ENCODE peak calls at places on chromosomes 7 and 10, in nine cellular contexts. One of them, this sample, is unnamed.

GRCh38 chr7:2209961-2210323 is 22.8 kb downstream of the MAD1L1 start:
- DNase-seq in non-pigmented ciliary epithelial cell: no peak
- DNase-seq in T1000: no peak
- DNase-seq in brain microvascular endothelial cell: no peak
- DNase-seq in thoracic aorta: no peak
- DNase-seq in activated T-helper 1 cell treated with anti-CD3 and anti-CD28 coated beads, Interleukin-2, amount 50 U/mL, for 16 hours: no peak
- DNase-seq in right cardiac atrium: no peak
- DNase-seq in mesendoderm: no peak
- DNase-seq in HCEC 1CT: no peak
- DNase-seq in this sample: no peak

GRCh38 chr10:92047215-92047614 is 123.6 kb downstream of the BTAF1 start:
- DNase-seq in brain microvascular endothelial cell: no peak
- DNase-seq in mesendoderm: no peak
- DNase-seq in HCEC 1CT: no peak
- DNase-seq in right cardiac atrium: no peak
- DNase-seq in T1000: no peak
- DNase-seq in non-pigmented ciliary epithelial cell: no peak
- DNase-seq in thoracic aorta: no peak
- DNase-seq in activated T-helper 1 cell treated with anti-CD3 and anti-CD28 coated beads, Interleukin-2, amount 50 U/mL, for 16 hours: no peak
- DNase-seq in this sample: no peak

GRCh38 chr10:132166216-132166950 is 20.4 kb upstream of the DPYSL4 start:
- DNase-seq in brain microvascular endothelial cell: no peak
- DNase-seq in non-pigmented ciliary epithelial cell: no peak
- DNase-seq in HCEC 1CT: no peak
- DNase-seq in activated T-helper 1 cell treated with anti-CD3 and anti-CD28 coated beads, Interleukin-2, amount 50 U/mL, for 16 hours: no peak
- DNase-seq in T1000: no peak
- DNase-seq in mesendoderm: no peak
- DNase-seq in thoracic aorta: no peak
- DNase-seq in right cardiac atrium: no peak
- DNase-seq in this sample: no peak

GRCh38 chr10:20890491-20891337 is 6.4 kb downstream of the NEBL start:
- DNase-seq in brain microvascular endothelial cell: peak; percentile 71
- DNase-seq in right cardiac atrium: no peak
- DNase-seq in activated T-helper 1 cell treated with anti-CD3 and anti-CD28 coated beads, Interleukin-2, amount 50 U/mL, for 16 hours: no peak
- DNase-seq in T1000: no peak
- DNase-seq in HCEC 1CT: no peak
- DNase-seq in thoracic aorta: no peak
- DNase-seq in mesendoderm: peak; percentile 86
- DNase-seq in non-pigmented ciliary epithelial cell: no peak
- DNase-seq in this sample: no peak

GRCh38 chr10:43106256-43107091 is 29.6 kb downstream of the RET start:
- DNase-seq in mesendoderm: no peak
- DNase-seq in thoracic aorta: no peak
- DNase-seq in right cardiac atrium: no peak
- DNase-seq in activated T-helper 1 cell treated with anti-CD3 and anti-CD28 coated beads, Interleukin-2, amount 50 U/mL, for 16 hours: no peak
- DNase-seq in HCEC 1CT: no peak
- DNase-seq in non-pigmented ciliary epithelial cell: no peak
- DNase-seq in brain microvascular endothelial cell: no peak
- DNase-seq in T1000: no peak
- DNase-seq in this sample: no peak

GRCh38 chr7:6375346-6376101 is 72.2 kb downstream of the DAGLB start:
- DNase-seq in brain microvascular endothelial cell: no peak
- DNase-seq in activated T-helper 1 cell treated with anti-CD3 and anti-CD28 coated beads, Interleukin-2, amount 50 U/mL, for 16 hours: no peak
- DNase-seq in HCEC 1CT: no peak
- DNase-seq in non-pigmented ciliary epithelial cell: no peak
- DNase-seq in right cardiac atrium: no peak
- DNase-seq in mesendoderm: no peak
- DNase-seq in T1000: no peak
- DNase-seq in thoracic aorta: no peak
- DNase-seq in this sample: no peak

GRCh38 chr7:54932818-54933543 is 85.8 kb upstream of the EGFR start:
- DNase-seq in non-pigmented ciliary epithelial cell: peak; percentile 22
- DNase-seq in mesendoderm: peak; percentile 73
- DNase-seq in activated T-helper 1 cell treated with anti-CD3 and anti-CD28 coated beads, Interleukin-2, amount 50 U/mL, for 16 hours: no peak
- DNase-seq in T1000: peak; percentile 61
- DNase-seq in HCEC 1CT: peak; percentile 60
- DNase-seq in right cardiac atrium: peak; percentile 74
- DNase-seq in brain microvascular endothelial cell: peak; percentile 57
- DNase-seq in thoracic aorta: peak; percentile 21
- DNase-seq in this sample: peak; percentile 91

GRCh38 chr7:17622443-17622842 is 317.9 kb downstream of the SNX13 start:
- DNase-seq in mesendoderm: no peak
- DNase-seq in right cardiac atrium: no peak
- DNase-seq in HCEC 1CT: no peak
- DNase-seq in non-pigmented ciliary epithelial cell: no peak
- DNase-seq in activated T-helper 1 cell treated with anti-CD3 and anti-CD28 coated beads, Interleukin-2, amount 50 U/mL, for 16 hours: no peak
- DNase-seq in brain microvascular endothelial cell: no peak
- DNase-seq in thoracic aorta: no peak
- DNase-seq in T1000: no peak
- DNase-seq in this sample: no peak

GRCh38 chr10:91540714-91541113 is 92.2 kb downstream of the PPP1R3C start:
- DNase-seq in right cardiac atrium: no peak
- DNase-seq in mesendoderm: no peak
- DNase-seq in activated T-helper 1 cell treated with anti-CD3 and anti-CD28 coated beads, Interleukin-2, amount 50 U/mL, for 16 hours: no peak
- DNase-seq in thoracic aorta: no peak
- DNase-seq in HCEC 1CT: peak; percentile 61
- DNase-seq in non-pigmented ciliary epithelial cell: no peak
- DNase-seq in T1000: peak; percentile 37
- DNase-seq in brain microvascular endothelial cell: no peak
- DNase-seq in this sample: no peak

GRCh38 chr7:151520419-151521229 is 929 bp upstream of the RHEB start:
- DNase-seq in mesendoderm: no peak
- DNase-seq in thoracic aorta: peak; percentile 22
- DNase-seq in brain microvascular endothelial cell: no peak
- DNase-seq in right cardiac atrium: peak; percentile 64
- DNase-seq in activated T-helper 1 cell treated with anti-CD3 and anti-CD28 coated beads, Interleukin-2, amount 50 U/mL, for 16 hours: peak; percentile 21
- DNase-seq in HCEC 1CT: no peak
- DNase-seq in T1000: peak; percentile 23
- DNase-seq in non-pigmented ciliary epithelial cell: no peak
- DNase-seq in this sample: peak; percentile 42

GRCh38 chr10:84329094-84329611 is 764 bp downstream of the CCSER2 start:
- DNase-seq in HCEC 1CT: peak; percentile 35
- DNase-seq in right cardiac atrium: peak; percentile 20
- DNase-seq in mesendoderm: peak; percentile 68
- DNase-seq in activated T-helper 1 cell treated with anti-CD3 and anti-CD28 coated beads, Interleukin-2, amount 50 U/mL, for 16 hours: peak; percentile 59
- DNase-seq in non-pigmented ciliary epithelial cell: no peak
- DNase-seq in thoracic aorta: no peak
- DNase-seq in T1000: no peak
- DNase-seq in brain microvascular endothelial cell: peak; percentile 62
- DNase-seq in this sample: peak; percentile 22

GRCh38 chr10:89252225-89252585 is 630 bp upstream of the LIPA start:
- DNase-seq in right cardiac atrium: no peak
- DNase-seq in HCEC 1CT: no peak
- DNase-seq in non-pigmented ciliary epithelial cell: no peak
- DNase-seq in thoracic aorta: no peak
- DNase-seq in mesendoderm: no peak
- DNase-seq in brain microvascular endothelial cell: no peak
- DNase-seq in T1000: no peak
- DNase-seq in activated T-helper 1 cell treated with anti-CD3 and anti-CD28 coated beads, Interleukin-2, amount 50 U/mL, for 16 hours: no peak
- DNase-seq in this sample: no peak

GRCh38 chr7:15326044-15326644 is 235.7 kb downstream of the AGMO start:
- DNase-seq in brain microvascular endothelial cell: peak; percentile 9
- DNase-seq in HCEC 1CT: peak; percentile 56
- DNase-seq in mesendoderm: peak; percentile 35
- DNase-seq in T1000: no peak
- DNase-seq in activated T-helper 1 cell treated with anti-CD3 and anti-CD28 coated beads, Interleukin-2, amount 50 U/mL, for 16 hours: no peak
- DNase-seq in right cardiac atrium: no peak
- DNase-seq in thoracic aorta: no peak
- DNase-seq in non-pigmented ciliary epithelial cell: peak; percentile 18
- DNase-seq in this sample: peak; percentile 63

GRCh38 chr10:8054243-8054497 is 318 bp upstream of the GATA3 start:
- DNase-seq in HCEC 1CT: no peak
- DNase-seq in brain microvascular endothelial cell: no peak
- DNase-seq in mesendoderm: no peak
- DNase-seq in non-pigmented ciliary epithelial cell: no peak
- DNase-seq in activated T-helper 1 cell treated with anti-CD3 and anti-CD28 coated beads, Interleukin-2, amount 50 U/mL, for 16 hours: no peak
- DNase-seq in right cardiac atrium: peak; percentile 42
- DNase-seq in T1000: no peak
- DNase-seq in thoracic aorta: no peak
- DNase-seq in this sample: no peak

GRCh38 chr7:768881-769504 is 41.9 kb upstream of the PRKAR1B start:
- DNase-seq in HCEC 1CT: no peak
- DNase-seq in activated T-helper 1 cell treated with anti-CD3 and anti-CD28 coated beads, Interleukin-2, amount 50 U/mL, for 16 hours: no peak
- DNase-seq in mesendoderm: peak; percentile 31
- DNase-seq in non-pigmented ciliary epithelial cell: no peak
- DNase-seq in T1000: no peak
- DNase-seq in brain microvascular endothelial cell: peak; percentile 19
- DNase-seq in right cardiac atrium: peak; percentile 74
- DNase-seq in thoracic aorta: no peak
- DNase-seq in this sample: no peak

GRCh38 chr7:32290015-32290414 is 200.2 kb downstream of the LSM5 start:
- DNase-seq in HCEC 1CT: no peak
- DNase-seq in thoracic aorta: no peak
- DNase-seq in right cardiac atrium: peak; percentile 49
- DNase-seq in brain microvascular endothelial cell: no peak
- DNase-seq in T1000: no peak
- DNase-seq in mesendoderm: no peak
- DNase-seq in activated T-helper 1 cell treated with anti-CD3 and anti-CD28 coated beads, Interleukin-2, amount 50 U/mL, for 16 hours: no peak
- DNase-seq in non-pigmented ciliary epithelial cell: no peak
- DNase-seq in this sample: no peak

GRCh38 chr7:157644946-157645345 is 308.1 kb downstream of the DNAJB6 start:
- DNase-seq in thoracic aorta: no peak
- DNase-seq in mesendoderm: no peak
- DNase-seq in HCEC 1CT: no peak
- DNase-seq in activated T-helper 1 cell treated with anti-CD3 and anti-CD28 coated beads, Interleukin-2, amount 50 U/mL, for 16 hours: no peak
- DNase-seq in non-pigmented ciliary epithelial cell: no peak
- DNase-seq in T1000: no peak
- DNase-seq in right cardiac atrium: no peak
- DNase-seq in brain microvascular endothelial cell: no peak
- DNase-seq in this sample: no peak

GRCh38 chr10:2575460-2575859 is 491.9 kb upstream of the PFKP start:
- DNase-seq in thoracic aorta: no peak
- DNase-seq in non-pigmented ciliary epithelial cell: no peak
- DNase-seq in mesendoderm: peak; percentile 18
- DNase-seq in brain microvascular endothelial cell: no peak
- DNase-seq in right cardiac atrium: no peak
- DNase-seq in T1000: no peak
- DNase-seq in HCEC 1CT: no peak
- DNase-seq in activated T-helper 1 cell treated with anti-CD3 and anti-CD28 coated beads, Interleukin-2, amount 50 U/mL, for 16 hours: no peak
- DNase-seq in this sample: no peak

GRCh38 chr10:26057466-26057865 is 123.4 kb downstream of the MYO3A start:
- DNase-seq in HCEC 1CT: no peak
- DNase-seq in right cardiac atrium: no peak
- DNase-seq in brain microvascular endothelial cell: no peak
- DNase-seq in mesendoderm: no peak
- DNase-seq in T1000: no peak
- DNase-seq in thoracic aorta: no peak
- DNase-seq in activated T-helper 1 cell treated with anti-CD3 and anti-CD28 coated beads, Interleukin-2, amount 50 U/mL, for 16 hours: no peak
- DNase-seq in non-pigmented ciliary epithelial cell: no peak
- DNase-seq in this sample: no peak

GRCh38 chr10:132407846-132408278 is 10.9 kb downstream of the PWWP2B start:
- DNase-seq in brain microvascular endothelial cell: peak; percentile 31
- DNase-seq in non-pigmented ciliary epithelial cell: no peak
- DNase-seq in thoracic aorta: no peak
- DNase-seq in T1000: no peak
- DNase-seq in mesendoderm: peak; percentile 96
- DNase-seq in activated T-helper 1 cell treated with anti-CD3 and anti-CD28 coated beads, Interleukin-2, amount 50 U/mL, for 16 hours: no peak
- DNase-seq in HCEC 1CT: no peak
- DNase-seq in right cardiac atrium: no peak
- DNase-seq in this sample: no peak

GRCh38 chr7:37420931-37421330 is 27.7 kb downstream of the ELMO1 start:
- DNase-seq in HCEC 1CT: no peak
- DNase-seq in brain microvascular endothelial cell: no peak
- DNase-seq in thoracic aorta: no peak
- DNase-seq in activated T-helper 1 cell treated with anti-CD3 and anti-CD28 coated beads, Interleukin-2, amount 50 U/mL, for 16 hours: no peak
- DNase-seq in non-pigmented ciliary epithelial cell: no peak
- DNase-seq in right cardiac atrium: no peak
- DNase-seq in T1000: no peak
- DNase-seq in mesendoderm: no peak
- DNase-seq in this sample: no peak

GRCh38 chr10:58813573-58813972 is 300.9 kb downstream of the BICC1 start:
- DNase-seq in brain microvascular endothelial cell: no peak
- DNase-seq in HCEC 1CT: no peak
- DNase-seq in non-pigmented ciliary epithelial cell: no peak
- DNase-seq in T1000: no peak
- DNase-seq in activated T-helper 1 cell treated with anti-CD3 and anti-CD28 coated beads, Interleukin-2, amount 50 U/mL, for 16 hours: no peak
- DNase-seq in mesendoderm: no peak
- DNase-seq in right cardiac atrium: no peak
- DNase-seq in thoracic aorta: no peak
- DNase-seq in this sample: no peak

GRCh38 chr10:126525326-126525725 is 137.0 kb upstream of the ADAM12 start:
- DNase-seq in activated T-helper 1 cell treated with anti-CD3 and anti-CD28 coated beads, Interleukin-2, amount 50 U/mL, for 16 hours: no peak
- DNase-seq in brain microvascular endothelial cell: no peak
- DNase-seq in T1000: no peak
- DNase-seq in HCEC 1CT: no peak
- DNase-seq in right cardiac atrium: no peak
- DNase-seq in thoracic aorta: no peak
- DNase-seq in mesendoderm: no peak
- DNase-seq in non-pigmented ciliary epithelial cell: no peak
- DNase-seq in this sample: no peak

GRCh38 chr10:129404091-129404490 is 63.0 kb upstream of the MGMT start:
- DNase-seq in right cardiac atrium: no peak
- DNase-seq in brain microvascular endothelial cell: no peak
- DNase-seq in thoracic aorta: no peak
- DNase-seq in mesendoderm: no peak
- DNase-seq in T1000: no peak
- DNase-seq in HCEC 1CT: no peak
- DNase-seq in non-pigmented ciliary epithelial cell: no peak
- DNase-seq in activated T-helper 1 cell treated with anti-CD3 and anti-CD28 coated beads, Interleukin-2, amount 50 U/mL, for 16 hours: no peak
- DNase-seq in this sample: no peak

GRCh38 chr10:61897671-61898434 is 3.6 kb upstream of the ARID5B start:
- DNase-seq in T1000: no peak
- DNase-seq in mesendoderm: peak; percentile 67
- DNase-seq in non-pigmented ciliary epithelial cell: no peak
- DNase-seq in activated T-helper 1 cell treated with anti-CD3 and anti-CD28 coated beads, Interleukin-2, amount 50 U/mL, for 16 hours: no peak
- DNase-seq in brain microvascular endothelial cell: peak; percentile 53
- DNase-seq in thoracic aorta: no peak
- DNase-seq in right cardiac atrium: peak; percentile 40
- DNase-seq in HCEC 1CT: peak; percentile 57
- DNase-seq in this sample: no peak

GRCh38 chr10:121578298-121578697 is 19.9 kb downstream of the FGFR2 start:
- DNase-seq in activated T-helper 1 cell treated with anti-CD3 and anti-CD28 coated beads, Interleukin-2, amount 50 U/mL, for 16 hours: no peak
- DNase-seq in T1000: no peak
- DNase-seq in non-pigmented ciliary epithelial cell: no peak
- DNase-seq in brain microvascular endothelial cell: no peak
- DNase-seq in HCEC 1CT: no peak
- DNase-seq in right cardiac atrium: no peak
- DNase-seq in thoracic aorta: no peak
- DNase-seq in mesendoderm: no peak
- DNase-seq in this sample: no peak

GRCh38 chr10:43867667-43868361 is 219.1 kb upstream of the ZNF32 start:
- DNase-seq in T1000: no peak
- DNase-seq in activated T-helper 1 cell treated with anti-CD3 and anti-CD28 coated beads, Interleukin-2, amount 50 U/mL, for 16 hours: no peak
- DNase-seq in thoracic aorta: no peak
- DNase-seq in non-pigmented ciliary epithelial cell: no peak
- DNase-seq in HCEC 1CT: peak; percentile 96
- DNase-seq in mesendoderm: no peak
- DNase-seq in brain microvascular endothelial cell: peak; percentile 74
- DNase-seq in right cardiac atrium: no peak
- DNase-seq in this sample: no peak

GRCh38 chr7:27161721-27162547 is 3.4 kb downstream of the HOXA9 start:
- DNase-seq in non-pigmented ciliary epithelial cell: no peak
- DNase-seq in brain microvascular endothelial cell: no peak
- DNase-seq in T1000: no peak
- DNase-seq in right cardiac atrium: no peak
- DNase-seq in activated T-helper 1 cell treated with anti-CD3 and anti-CD28 coated beads, Interleukin-2, amount 50 U/mL, for 16 hours: no peak
- DNase-seq in thoracic aorta: no peak
- DNase-seq in HCEC 1CT: peak; percentile 49
- DNase-seq in mesendoderm: no peak
- DNase-seq in this sample: peak; percentile 54

GRCh38 chr7:45923818-45924217 is 2.7 kb upstream of the IGFBP3 start:
- DNase-seq in right cardiac atrium: no peak
- DNase-seq in T1000: no peak
- DNase-seq in HCEC 1CT: no peak
- DNase-seq in activated T-helper 1 cell treated with anti-CD3 and anti-CD28 coated beads, Interleukin-2, amount 50 U/mL, for 16 hours: no peak
- DNase-seq in thoracic aorta: no peak
- DNase-seq in non-pigmented ciliary epithelial cell: no peak
- DNase-seq in mesendoderm: no peak
- DNase-seq in brain microvascular endothelial cell: no peak
- DNase-seq in this sample: no peak

GRCh38 chr10:5576780-5577472 is 52.2 kb downstream of the CALML3 start:
- DNase-seq in mesendoderm: no peak
- DNase-seq in brain microvascular endothelial cell: no peak
- DNase-seq in HCEC 1CT: no peak
- DNase-seq in activated T-helper 1 cell treated with anti-CD3 and anti-CD28 coated beads, Interleukin-2, amount 50 U/mL, for 16 hours: no peak
- DNase-seq in thoracic aorta: no peak
- DNase-seq in right cardiac atrium: no peak
- DNase-seq in non-pigmented ciliary epithelial cell: no peak
- DNase-seq in T1000: no peak
- DNase-seq in this sample: no peak

GRCh38 chr10:28307267-28307666 is 4.4 kb upstream of the MPP7 start:
- DNase-seq in right cardiac atrium: no peak
- DNase-seq in thoracic aorta: no peak
- DNase-seq in mesendoderm: no peak
- DNase-seq in T1000: no peak
- DNase-seq in activated T-helper 1 cell treated with anti-CD3 and anti-CD28 coated beads, Interleukin-2, amount 50 U/mL, for 16 hours: no peak
- DNase-seq in non-pigmented ciliary epithelial cell: no peak
- DNase-seq in brain microvascular endothelial cell: no peak
- DNase-seq in HCEC 1CT: no peak
- DNase-seq in this sample: no peak